ENCODE peak calls at places on chromosome 11, in eight cellular contexts. Q, Y, F, I, N, H, A and R are unnamed samples.

GRCh38 chr11:7609015-7609414 is 64.3 kb downstream of the CYB5R2 start:
- DNase-seq in N (no peak), H (no peak), I (no peak), Y (no peak), Q (no peak), F (no peak), A (no peak), R (peak)

GRCh38 chr11:77396911-77397310 is 77.0 kb downstream of the PAK1 start:
- DNase-seq in A (no peak), H (no peak), Q (no peak), N (no peak), Y (no peak), I (no peak), F (no peak), R (no peak)

GRCh38 chr11:10751581-10751940 is 515 bp downstream of the CTR9 start:
- DNase-seq in F (no peak), Y (peak), A (no peak), N (no peak), Q (no peak), H (no peak), I (no peak), R (no peak)

GRCh38 chr11:19739872-19740271 is 27.2 kb downstream of the NAV2 start:
- DNase-seq in H (no peak), Q (no peak), Y (peak), F (peak), A (no peak), N (peak), I (peak), R (no peak)

GRCh38 chr11:96620464-96621044 is 230.7 kb downstream of the JRKL start:
- DNase-seq in I (no peak), H (no peak), N (peak), Q (no peak), Y (no peak), F (no peak), A (no peak), R (no peak)

GRCh38 chr11:128701086-128701485 is 7.2 kb downstream of the FLI1 start:
- DNase-seq in Q (no peak), H (no peak), I (no peak), F (no peak), Y (no peak), A (no peak), N (no peak), R (peak)

GRCh38 chr11:75500742-75501141 is 25.0 kb downstream of the GDPD5 start:
- DNase-seq in Q (no peak), H (no peak), A (no peak), I (no peak), F (no peak), N (no peak), Y (no peak), R (no peak)

GRCh38 chr11:122375687-122376399 is 259.8 kb upstream of the BLID start:
- DNase-seq in H (no peak), A (no peak), Q (no peak), F (no peak), N (no peak), I (no peak), Y (no peak), R (peak)

GRCh38 chr11:132024587-132025295 is 654.3 kb downstream of the NTM start:
- DNase-seq in H (no peak), I (no peak), Y (no peak), N (peak), A (no peak), Q (peak), F (no peak), R (peak)

GRCh38 chr11:131838016-131838415 is 467.6 kb downstream of the NTM start:
- DNase-seq in N (no peak), H (no peak), Q (no peak), F (no peak), I (no peak), Y (no peak), A (no peak), R (no peak)

GRCh38 chr11:116513278-116513823 is 259.4 kb downstream of the BUD13 start:
- DNase-seq in Y (no peak), I (no peak), A (no peak), N (no peak), Q (no peak), H (no peak), F (no peak), R (no peak)

GRCh38 chr11:65718964-65719492 is 1.6 kb downstream of the RNASEH2C start:
- DNase-seq in A (no peak), N (peak), F (no peak), Y (no peak), H (no peak), I (no peak), Q (no peak), R (peak)

GRCh38 chr11:76609736-76610370 is 60.7 kb downstream of the LRRC32 start:
- DNase-seq in Q (no peak), A (no peak), F (no peak), I (no peak), Y (no peak), H (no peak), N (peak), R (no peak)

GRCh38 chr11:63837027-63837688 is 1.8 kb upstream of the MARK2 start:
- DNase-seq in Q (no peak), N (peak), A (peak), I (peak), F (peak), Y (peak), H (peak), R (peak)

GRCh38 chr11:62842171-62842717 is 2.9 kb upstream of the WDR74 start:
- DNase-seq in F (peak), Y (peak), Q (no peak), H (no peak), I (no peak), N (peak), A (peak), R (no peak)

GRCh38 chr11:86508604-86509471 is 134.2 kb downstream of the CCDC81 start:
- DNase-seq in H (no peak), Y (no peak), F (no peak), N (no peak), Q (peak), I (peak), A (no peak), R (peak)

GRCh38 chr11:124673333-124674167 is at the start of the genes SIAE and SPA17:
- DNase-seq in Q (peak), N (peak), F (peak), A (peak), I (peak), Y (peak), H (peak), R (peak)

GRCh38 chr11:57502376-57502775 is 13.1 kb downstream of the SLC43A1 start:
- DNase-seq in F (no peak), I (no peak), A (no peak), H (no peak), N (no peak), Y (no peak), Q (no peak), R (no peak)

GRCh38 chr11:16097543-16097942 is 258.8 kb downstream of the SOX6 start:
- DNase-seq in I (no peak), Y (no peak), Q (no peak), F (peak), A (no peak), N (no peak), H (no peak), R (no peak)

GRCh38 chr11:19597194-19597593 is 115.4 kb upstream of the NAV2 start:
- DNase-seq in H (no peak), N (peak), I (no peak), A (no peak), Y (no peak), F (no peak), Q (no peak), R (peak)

GRCh38 chr11:125465254-125465653 is 30.8 kb downstream of the FEZ1 start:
- DNase-seq in Q (no peak), H (no peak), F (no peak), I (no peak), Y (no peak), N (no peak), A (no peak), R (no peak)

GRCh38 chr11:1866226-1866625 is 13.3 kb downstream of the LSP1 start:
- DNase-seq in F (no peak), Q (no peak), I (no peak), H (no peak), A (peak), Y (no peak), N (no peak), R (no peak)

GRCh38 chr11:74480683-74481417 is 12.7 kb downstream of the LIPT2 start:
- DNase-seq in N (no peak), Q (no peak), F (no peak), H (no peak), A (no peak), Y (no peak), I (no peak), R (no peak)

GRCh38 chr11:129313588-129314288 is 61.9 kb upstream of the BARX2 start:
- DNase-seq in A (no peak), Y (no peak), I (no peak), Q (no peak), F (no peak), N (no peak), H (no peak), R (peak)

GRCh38 chr11:105152556-105152955 is 13.0 kb upstream of the CARD18 start:
- DNase-seq in Q (no peak), H (no peak), N (no peak), A (no peak), Y (no peak), F (no peak), I (no peak), R (no peak)

GRCh38 chr11:69552951-69553350 is 71.5 kb downstream of the LINC01488 start:
- DNase-seq in Q (no peak), H (no peak), A (no peak), I (no peak), F (no peak), Y (no peak), N (no peak), R (no peak)

GRCh38 chr11:75273331-75273988 is 32.9 kb downstream of the TPBGL start:
- DNase-seq in F (no peak), I (no peak), Y (no peak), A (no peak), Q (no peak), H (peak), N (no peak), R (no peak)

GRCh38 chr11:44319552-44320288 is 9.8 kb upstream of the ALX4 start:
- DNase-seq in F (no peak), Q (no peak), Y (no peak), A (no peak), H (no peak), N (no peak), I (no peak), R (no peak)

GRCh38 chr11:6249822-6250555 is 9.6 kb upstream of the CCKBR start:
- DNase-seq in H (peak), I (peak), N (peak), A (peak), Y (no peak), Q (peak), F (peak), R (peak)

GRCh38 chr11:72649215-72649976 is 24.8 kb downstream of the PDE2A start:
- DNase-seq in I (no peak), F (no peak), H (no peak), A (no peak), Y (no peak), N (no peak), Q (no peak), R (no peak)
- TF ChIP-seq CTCF in I (no peak), F (no peak), H (no peak), A (no peak), Y (no peak), N (no peak), Q (no peak), R (no peak)

GRCh38 chr11:47377571-47378010 is 756 bp downstream of the SPI1 start:
- DNase-seq in F (no peak), Q (no peak), H (no peak), N (no peak), Y (no peak), I (no peak), A (no peak), R (no peak)

GRCh38 chr11:47375546-47376085 is 2.7 kb downstream of the SPI1 start:
- DNase-seq in A (no peak), F (no peak), I (no peak), H (no peak), Y (no peak), Q (no peak), N (no peak), R (no peak)

GRCh38 chr11:47376543-47377371 is 1.6 kb downstream of the SPI1 start:
- DNase-seq in A (peak), N (no peak), Y (no peak), I (no peak), H (no peak), Q (no peak), F (peak), R (no peak)

GRCh38 chr11:47375020-47375419 is 3.3 kb downstream of the SPI1 start:
- DNase-seq in A (no peak), N (no peak), Q (no peak), I (no peak), F (no peak), H (no peak), Y (no peak), R (no peak)

GRCh38 chr11:47376183-47376542 is 2.2 kb downstream of the SPI1 start:
- DNase-seq in H (no peak), I (no peak), N (no peak), F (no peak), Y (no peak), Q (peak), A (no peak), R (no peak)
- TF ChIP-seq CTCF in H (no peak), I (no peak), N (no peak), F (no peak), Y (no peak), Q (no peak), A (no peak), R (no peak)

DNA sequence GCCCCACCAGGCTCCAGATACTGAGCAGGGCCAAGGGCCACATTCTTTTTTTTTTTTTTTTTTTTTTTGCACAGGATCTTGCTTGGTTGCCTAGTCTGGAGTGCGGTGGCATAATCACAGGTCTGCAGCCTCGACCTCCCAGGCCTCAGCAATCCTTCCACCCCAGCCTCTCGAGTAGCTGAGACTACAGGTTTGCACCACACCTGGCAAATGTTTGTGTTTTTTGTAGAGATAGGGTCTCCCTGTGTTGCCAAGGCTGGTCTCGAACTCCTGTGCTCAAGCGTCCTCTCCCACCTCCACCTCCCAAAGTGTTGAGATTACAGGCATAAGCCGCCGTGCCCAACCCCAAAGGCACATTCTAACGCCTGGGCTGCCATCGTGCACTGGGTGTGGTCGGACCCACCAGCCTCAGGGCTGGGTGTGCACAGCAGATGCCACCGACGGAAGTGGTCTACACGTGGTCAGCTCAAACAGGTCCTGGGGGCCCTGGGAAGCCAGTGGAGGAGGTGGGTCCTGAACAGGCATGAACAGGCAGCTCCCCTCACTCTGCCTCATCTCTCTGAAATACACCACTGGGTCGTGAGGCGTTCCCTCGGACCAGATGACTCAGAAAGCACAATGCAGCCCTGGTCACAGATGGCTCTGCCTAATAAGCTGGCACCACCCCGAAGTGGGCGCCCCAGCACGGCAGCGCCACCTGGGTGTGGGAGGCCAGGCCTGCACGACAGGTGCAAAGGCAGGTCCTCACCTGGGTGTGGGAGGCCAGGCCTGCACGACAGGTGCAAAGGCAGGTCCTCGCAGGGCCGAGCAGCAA is 5.1 kb upstream of the B4GALNT4 start:
- DNase-seq in I (peak), Y (no peak), F (peak), A (no peak), H (no peak), Q (no peak), N (no peak), R (peak)
- TF ChIP-seq CTCF in I (peak), Y (peak), F (peak), A (no peak), H (no peak), Q (peak), N (peak), R (peak)

DNA sequence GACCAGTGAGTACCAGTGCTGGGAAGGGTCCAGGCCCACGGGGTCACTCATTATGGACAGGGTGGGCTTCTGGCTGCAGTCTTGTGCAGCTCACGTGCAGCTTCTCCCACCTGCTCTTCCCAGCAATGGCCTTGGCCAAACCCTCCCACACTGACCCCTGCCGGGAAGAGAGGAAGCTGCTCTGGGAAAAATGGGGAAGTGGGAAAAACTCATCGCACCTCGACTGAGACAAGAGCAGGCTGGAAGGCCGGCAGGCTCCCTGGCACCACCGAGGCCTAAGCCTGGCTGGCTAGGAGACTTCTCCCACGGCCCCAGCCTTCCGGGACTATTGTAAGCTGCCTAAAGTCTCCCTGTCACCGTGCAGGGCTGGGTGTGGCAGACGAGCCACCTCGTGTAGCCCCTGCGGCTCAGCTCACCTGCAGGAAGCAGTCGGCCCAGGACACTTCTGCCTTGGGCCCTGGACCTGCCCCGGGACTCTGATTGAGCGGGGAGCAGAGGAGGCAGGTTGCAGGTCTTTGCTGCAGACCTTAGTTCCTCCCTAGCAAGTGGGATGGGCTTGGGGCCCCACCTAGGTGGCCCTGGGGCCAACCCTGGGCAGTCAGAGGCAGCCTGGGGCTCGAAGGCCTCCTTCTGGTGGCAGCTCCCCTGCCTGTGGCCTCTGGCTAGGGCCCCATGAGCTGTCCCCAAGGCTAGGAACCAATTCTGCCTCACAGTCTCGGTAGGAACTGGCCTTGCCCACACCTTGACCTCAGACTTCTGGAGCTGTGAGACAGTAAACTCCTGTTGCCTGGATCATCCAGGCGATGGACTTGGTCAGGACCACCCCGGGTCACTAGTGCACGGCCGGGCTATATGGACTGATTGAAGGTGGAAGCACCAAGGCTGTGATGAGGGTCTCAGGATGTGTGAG is 23.1 kb downstream of the MRGPRG start:
- DNase-seq in N (no peak), I (no peak), Q (no peak), Y (peak), F (peak), H (no peak), A (peak), R (no peak)
- TF ChIP-seq CTCF in N (peak), I (no peak), Q (peak), Y (peak), F (peak), H (no peak), A (no peak), R (peak)

DNA sequence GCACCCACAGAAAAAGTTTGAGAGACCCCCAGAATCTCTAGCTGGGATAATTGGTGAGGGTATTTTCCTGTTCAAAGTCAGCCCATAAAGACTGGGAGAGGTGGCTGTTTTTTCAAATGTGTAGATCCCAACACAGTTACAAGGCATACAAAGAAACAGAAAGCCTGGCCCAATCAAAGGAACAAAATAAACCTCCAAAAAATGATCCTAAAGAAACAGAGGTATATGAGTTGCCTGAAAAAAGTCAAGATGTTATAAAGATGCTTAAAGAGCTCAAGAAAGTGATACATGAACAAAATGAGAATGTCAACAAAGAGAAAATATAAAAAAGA is 40.2 kb upstream of the MMP12 start:
- DNase-seq in I (no peak), A (no peak), H (no peak), N (no peak), Q (no peak), Y (no peak), F (no peak), R (no peak)
- TF ChIP-seq CTCF in I (no peak), A (no peak), H (no peak), N (no peak), Q (no peak), Y (no peak), F (no peak), R (no peak)

GRCh38 chr11:67700141-67700540 is 25.7 kb upstream of the ALDH3B2 start:
- DNase-seq in F (no peak), A (no peak), Q (no peak), N (no peak), I (no peak), H (no peak), Y (no peak), R (no peak)
- TF ChIP-seq CTCF in F (no peak), A (no peak), Q (no peak), N (no peak), I (no peak), H (no peak), Y (no peak), R (no peak)